ENCODE peak calls at places on chromosomes 3 and 15, in seven cellular contexts. U is PC-3; S is Peyer's patch; J is brain microvascular endothelial cell; C is body of pancreas; K is endothelial cell of umbilical vein; D is CD8-positive, alpha-beta memory T cell. Z is an unnamed sample.

GRCh38 chr3:172513488-172513887 is 9.7 kb downstream of the TNFSF10 start:
- DNase-seq in U (no peak), S (no peak), J (no peak), C (no peak), K (peak), D (no peak), Z (no peak)

GRCh38 chr3:16286672-16287604 is 21.9 kb downstream of the OXNAD1 start:
- DNase-seq in U (no peak), S (no peak), J (no peak), C (no peak), K (no peak), D (no peak), Z (no peak)

GRCh38 chr3:187783098-187783497 is 37.8 kb upstream of the BCL6 start:
- DNase-seq in U (peak), S (no peak), J (peak), C (no peak), K (no peak), D (no peak), Z (peak)

GRCh38 chr15:58410353-58410752 is 21.4 kb upstream of the LIPC start:
- DNase-seq in U (no peak), S (no peak), J (no peak), C (no peak), K (peak), D (no peak), Z (no peak)

GRCh38 chr3:125146601-125147490 is 65.7 kb downstream of the SLC12A8 start:
- DNase-seq in U (no peak), S (no peak), J (no peak), C (peak), K (no peak), D (no peak), Z (no peak)

GRCh38 chr3:159026510-159026909 is 224.7 kb downstream of the MFSD1 start:
- DNase-seq in U (no peak), S (no peak), J (no peak), C (no peak), K (no peak), D (no peak), Z (peak)

GRCh38 chr3:124250053-124250452 is 258.1 kb upstream of the ROPN1 start:
- DNase-seq in U (no peak), S (no peak), J (no peak), C (no peak), K (peak), D (no peak), Z (no peak)

GRCh38 chr3:187274977-187275338 is 16.6 kb downstream of the MASP1 start:
- DNase-seq in U (peak), S (no peak), J (no peak), C (no peak), K (no peak), D (no peak), Z (peak)

GRCh38 chr3:15272431-15273196 is 59.8 kb downstream of the SH3BP5 start:
- DNase-seq in U (no peak), S (peak), J (no peak), C (no peak), K (no peak), D (no peak), Z (no peak)

DNA sequence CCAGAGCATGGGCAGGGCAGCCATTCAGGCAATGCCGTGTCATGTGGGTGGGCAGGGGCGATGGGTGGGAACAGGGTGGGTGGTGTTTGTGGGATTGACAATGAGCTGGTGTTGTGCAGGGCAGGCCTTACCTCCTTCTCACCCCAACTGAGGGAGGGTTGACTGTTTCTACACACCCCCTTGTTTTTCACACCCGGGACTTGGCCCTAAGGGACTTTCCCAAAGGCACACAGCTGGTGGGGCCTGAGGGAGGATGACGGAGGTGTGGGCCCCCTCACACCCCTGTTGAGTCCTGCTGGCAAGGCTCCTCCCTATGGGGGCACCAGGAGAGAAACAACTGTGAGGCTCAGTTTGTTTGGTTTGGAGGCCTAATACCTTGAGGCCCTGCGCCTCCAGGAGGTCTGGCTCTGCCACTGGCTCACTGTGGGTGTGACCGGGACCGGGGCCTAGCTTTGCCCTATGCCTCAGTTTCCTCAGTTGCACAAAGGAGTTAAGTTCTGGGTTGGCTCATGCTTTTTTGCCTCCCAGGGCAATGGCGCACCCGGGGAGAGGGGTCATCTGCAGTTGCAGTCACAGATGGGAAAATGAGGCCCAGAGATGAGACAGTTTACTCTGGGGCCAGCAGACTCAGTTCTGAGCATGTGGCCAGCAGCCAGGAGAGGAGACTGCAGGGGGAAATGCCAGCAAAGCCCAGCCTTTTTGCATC is 5.1 kb upstream of the DNAH1 start:
- DNase-seq in U (no peak), S (peak), J (peak), C (no peak), K (no peak), D (peak), Z (no peak)
- H3K27ac ChIP-seq in U (no peak), S (no peak), J (no peak), C (no peak), K (no peak), D (peak), Z (no peak)

GRCh38 chr3:10984371-10984896 is 8.1 kb upstream of the SLC6A1 start:
- DNase-seq in U (no peak), S (no peak), J (no peak), C (no peak), K (no peak), D (no peak), Z (no peak)

GRCh38 chr3:10988003-10988402 is 4.5 kb upstream of the SLC6A1 start:
- DNase-seq in U (no peak), S (no peak), J (no peak), C (no peak), K (no peak), D (no peak), Z (no peak)

GRCh38 chr3:10985181-10985580 is 7.4 kb upstream of the SLC6A1 start:
- DNase-seq in U (no peak), S (no peak), J (no peak), C (no peak), K (no peak), D (no peak), Z (no peak)

GRCh38 chr3:10988991-10989484 is 3.5 kb upstream of the SLC6A1 start:
- DNase-seq in U (no peak), S (no peak), J (no peak), C (no peak), K (no peak), D (no peak), Z (no peak)

DNA sequence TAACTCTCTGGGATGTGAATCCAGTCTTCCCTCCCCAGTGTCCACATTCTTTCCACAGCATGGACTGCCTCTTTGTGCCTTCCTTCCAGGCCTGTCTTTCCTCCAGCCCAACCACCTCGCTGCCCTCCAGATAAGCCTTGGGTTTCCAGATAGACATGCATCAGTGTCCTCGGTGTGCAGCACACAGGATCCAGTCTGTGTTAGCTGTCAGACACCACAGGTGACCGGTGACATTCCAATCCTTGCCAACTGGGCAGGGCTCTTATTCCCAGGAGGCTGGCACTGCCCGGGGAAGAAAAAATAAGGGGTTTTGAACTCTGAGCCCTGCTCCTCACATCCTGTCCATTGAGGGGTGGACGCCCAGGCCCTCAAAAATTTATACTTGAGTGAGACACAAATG is 6.0 kb upstream of the SLC6A1 start:
- DNase-seq in U (no peak), S (no peak), J (no peak), C (no peak), K (no peak), D (no peak), Z (no peak)
- H3K27ac ChIP-seq in U (no peak), S (no peak), J (no peak), C (no peak), K (no peak), D (no peak), Z (no peak)

GRCh38 chr3:31370093-31370666 is 162.5 kb upstream of the STT3B start:
- DNase-seq in U (no peak), S (no peak), J (no peak), C (no peak), K (no peak), D (no peak), Z (no peak)
- H3K27ac ChIP-seq in U (peak), S (no peak), J (no peak), C (no peak), K (no peak), D (no peak), Z (no peak)

DNA sequence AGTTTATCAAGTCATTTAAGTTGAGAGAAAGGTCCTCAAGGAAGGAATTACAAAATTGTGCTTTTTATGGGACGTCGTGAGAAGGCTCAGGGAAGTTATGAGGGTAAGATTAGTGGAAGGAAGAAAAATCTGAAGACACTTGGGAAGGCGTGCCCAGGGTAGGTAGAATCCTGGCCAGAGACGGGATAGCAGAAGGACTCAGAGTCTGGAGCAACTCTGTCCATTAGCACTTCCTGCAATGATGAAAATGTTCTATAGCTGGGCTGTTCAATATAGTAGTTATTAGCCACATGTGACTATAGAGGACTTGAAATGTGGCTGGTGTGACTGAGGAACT is 271.0 kb upstream of the ZPLD1 start:
- DNase-seq in U (no peak), S (no peak), J (no peak), C (no peak), K (no peak), D (no peak), Z (no peak)
- H3K27ac ChIP-seq in U (peak), S (no peak), J (peak), C (peak), K (peak), D (no peak), Z (peak)

GRCh38 chr3:152389316-152389934 is 120.7 kb downstream of the MBNL1 start:
- DNase-seq in U (peak), S (no peak), J (no peak), C (no peak), K (no peak), D (no peak), Z (peak)
- H3K27ac ChIP-seq in U (peak), S (no peak), J (no peak), C (no peak), K (no peak), D (no peak), Z (peak)

DNA sequence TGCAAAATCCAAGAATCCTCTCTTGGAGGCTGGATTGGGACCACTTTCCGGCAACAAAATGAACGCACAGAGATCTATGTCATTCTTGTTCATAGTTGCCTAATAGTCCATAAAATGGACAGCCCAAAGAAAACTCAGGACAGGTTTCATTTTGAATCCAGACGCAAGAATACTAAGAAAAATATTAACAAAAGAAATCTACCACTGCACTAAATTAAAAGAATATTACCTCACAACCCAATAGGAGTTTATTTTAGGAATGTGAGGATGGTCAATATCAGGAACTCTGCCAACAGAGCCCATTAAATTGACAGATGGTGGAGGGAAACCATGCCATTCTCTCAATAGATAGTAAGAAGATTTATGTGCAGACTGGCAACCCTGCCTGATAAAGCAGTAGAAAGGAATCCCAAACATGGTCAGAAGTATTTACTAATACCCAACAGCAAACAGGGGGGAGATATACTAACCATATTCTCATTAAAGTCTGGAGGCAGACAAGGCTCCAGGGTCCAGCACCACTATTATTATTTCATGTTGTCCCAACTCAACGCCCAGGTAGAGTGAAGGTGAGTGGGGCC is 127.6 kb downstream of the SMAD6 start:
- DNase-seq in U (no peak), S (no peak), J (no peak), C (no peak), K (no peak), D (no peak), Z (no peak)
- H3K27ac ChIP-seq in U (peak), S (no peak), J (no peak), C (peak), K (no peak), D (no peak), Z (peak)

GRCh38 chr3:189631373-189631408 is at the start of gene TP63:
- DNase-seq in U (no peak), S (no peak), J (no peak), C (no peak), K (no peak), D (no peak), Z (no peak)

GRCh38 chr3:189630667-189631372 is 369 bp upstream of the TP63 start:
- DNase-seq in U (no peak), S (no peak), J (peak), C (no peak), K (no peak), D (no peak), Z (no peak)

GRCh38 chr3:189632238-189632637 is 1.0 kb downstream of the TP63 start:
- DNase-seq in U (no peak), S (no peak), J (no peak), C (no peak), K (no peak), D (no peak), Z (no peak)

GRCh38 chr3:189629803-189630455 is 1.3 kb upstream of the TP63 start:
- DNase-seq in U (no peak), S (no peak), J (no peak), C (peak), K (no peak), D (no peak), Z (no peak)

GRCh38 chr3:189631409-189631808 is 220 bp downstream of the TP63 start:
- DNase-seq in U (peak), S (no peak), J (no peak), C (no peak), K (no peak), D (no peak), Z (no peak)
- H3K27ac ChIP-seq in U (no peak), S (no peak), J (no peak), C (no peak), K (no peak), D (no peak), Z (no peak)

GRCh38 chr3:147377412-147378185 is 28.7 kb downstream of the ZIC4 start:
- DNase-seq in U (no peak), S (no peak), J (no peak), C (no peak), K (no peak), D (no peak), Z (no peak)
- H3K27ac ChIP-seq in U (no peak), S (no peak), J (no peak), C (no peak), K (no peak), D (no peak), Z (no peak)

GRCh38 chr15:47843124-47843663 is 125.9 kb downstream of the SEMA6D start:
- DNase-seq in U (no peak), S (no peak), J (no peak), C (no peak), K (no peak), D (no peak), Z (no peak)
- H3K27ac ChIP-seq in U (no peak), S (no peak), J (no peak), C (peak), K (no peak), D (no peak), Z (no peak)